ENCODE peak calls at places on chromosomes 16 and 17, in ten cellular contexts. M, E, I, C, S, L, D, W, P and B are unnamed samples.

GRCh38 chr17:80673152-80673920 is 128.7 kb downstream of the RPTOR start:
- DNase-seq in S (no peak), C (no peak), P (no peak), L (peak), I (no peak), E (no peak), D (no peak), W (no peak), M (no peak), B (no peak)

GRCh38 chr17:5868916-5869475 is 201.2 kb upstream of the WSCD1 start:
- DNase-seq in D (no peak), P (no peak), W (no peak), C (no peak), M (no peak), E (no peak), S (no peak), I (no peak), L (no peak), B (no peak)

GRCh38 chr16:84607694-84608093 is 10.2 kb downstream of the COTL1 start:
- DNase-seq in W (peak), C (no peak), I (no peak), D (no peak), M (no peak), L (no peak), E (no peak), S (no peak), P (no peak), B (no peak)

GRCh38 chr16:86680137-86680536 is 101.8 kb downstream of the FOXL1 start:
- DNase-seq in E (peak), P (no peak), I (no peak), S (no peak), L (peak), W (no peak), M (no peak), D (no peak), C (no peak), B (peak)

GRCh38 chr16:69942099-69942491 is 9.0 kb upstream of the CLEC18A start:
- DNase-seq in M (no peak), P (no peak), C (peak), I (no peak), E (no peak), D (no peak), L (no peak), S (no peak), W (no peak), B (no peak)

GRCh38 chr16:86052926-86053325 is 154.0 kb downstream of the IRF8 start:
- DNase-seq in C (no peak), W (no peak), D (no peak), L (no peak), I (no peak), M (peak), S (no peak), P (no peak), E (no peak), B (no peak)

GRCh38 chr17:68307443-68307842 is 16.1 kb downstream of the ARSG start:
- DNase-seq in P (no peak), L (no peak), C (no peak), S (no peak), I (no peak), M (no peak), W (no peak), E (no peak), D (no peak), B (no peak)

GRCh38 chr17:58630883-58631522 is 60.8 kb downstream of the TEX14 start:
- DNase-seq in D (peak), M (no peak), S (no peak), W (peak), C (peak), I (no peak), P (no peak), E (no peak), L (no peak), B (no peak)

GRCh38 chr16:74847202-74847601 is 72.6 kb upstream of the FA2H start:
- DNase-seq in L (no peak), E (no peak), W (no peak), I (no peak), P (no peak), M (no peak), C (no peak), S (no peak), D (no peak), B (no peak)

GRCh38 chr16:70392606-70393005 is 45.9 kb downstream of the DDX19A start:
- DNase-seq in C (no peak), D (no peak), W (no peak), P (no peak), S (no peak), M (no peak), I (no peak), E (no peak), L (no peak), B (no peak)

GRCh38 chr17:15996322-15996721 is 3.2 kb downstream of the ZSWIM7 start:
- DNase-seq in I (no peak), M (no peak), E (no peak), D (no peak), W (no peak), C (no peak), S (no peak), L (no peak), P (no peak), B (no peak)

GRCh38 chr17:83080641-83081560 is 1.5 kb downstream of the METRNL start:
- DNase-seq in P (no peak), W (peak), L (peak), D (no peak), E (no peak), C (no peak), M (peak), I (no peak), S (no peak), B (no peak)

GRCh38 chr17:81049372-81049911 is 14.5 kb downstream of the BAIAP2 start:
- DNase-seq in C (no peak), M (no peak), I (no peak), P (no peak), S (no peak), W (no peak), L (no peak), D (no peak), E (no peak), B (no peak)

GRCh38 chr17:79721993-79722671 is 8.6 kb upstream of the ENPP7 start:
- DNase-seq in I (no peak), D (no peak), P (no peak), E (no peak), C (no peak), M (no peak), S (no peak), W (no peak), L (peak), B (no peak)

GRCh38 chr16:77330332-77331043 is 104.3 kb downstream of the ADAMTS18 start:
- DNase-seq in D (no peak), L (no peak), C (no peak), E (no peak), M (no peak), P (no peak), S (no peak), I (no peak), W (no peak), B (no peak)

GRCh38 chr17:82957469-82957795 is 117.6 kb upstream of the ZNF750 start:
- DNase-seq in L (no peak), D (no peak), E (no peak), C (no peak), P (no peak), M (no peak), S (no peak), W (no peak), I (no peak), B (no peak)

GRCh38 chr16:19644877-19645276 is 73.2 kb downstream of the KNOP1 start:
- DNase-seq in L (peak), D (no peak), E (peak), C (no peak), S (no peak), P (no peak), I (no peak), M (no peak), W (no peak), B (no peak)

GRCh38 chr16:27520982-27521673 is 28.6 kb downstream of the GTF3C1 start:
- DNase-seq in L (peak), E (peak), M (peak), D (no peak), W (no peak), P (no peak), S (peak), I (no peak), C (peak), B (no peak)

GRCh38 chr17:66662496-66662895 is 172.4 kb upstream of the CACNG5 start:
- DNase-seq in M (no peak), L (no peak), C (no peak), D (no peak), W (no peak), I (no peak), S (no peak), E (no peak), P (no peak), B (no peak)

GRCh38 chr17:49634487-49634865 is 43.4 kb downstream of the SPOP start:
- DNase-seq in P (no peak), M (no peak), S (no peak), E (no peak), C (no peak), I (no peak), D (no peak), W (no peak), L (no peak), B (no peak)

GRCh38 chr17:41975099-41976083 is 8.8 kb downstream of the CNP start:
- DNase-seq in C (peak), W (no peak), S (no peak), P (no peak), M (peak), I (no peak), L (no peak), E (peak), D (no peak), B (no peak)

GRCh38 chr17:79785017-79785899 is 7.3 kb downstream of the CBX2 start:
- DNase-seq in I (no peak), P (no peak), D (no peak), W (no peak), L (no peak), M (no peak), C (no peak), S (no peak), E (no peak), B (no peak)

GRCh38 chr16:88196471-88197400 is 186.0 kb upstream of the ZNF469 start:
- DNase-seq in C (peak), E (no peak), P (no peak), M (peak), I (no peak), L (no peak), D (no peak), S (no peak), W (no peak), B (no peak)

GRCh38 chr16:29815032-29815721 is 775 bp upstream of the PAGR1 start:
- DNase-seq in I (no peak), C (peak), D (no peak), P (no peak), S (no peak), E (peak), W (no peak), L (peak), M (peak), B (no peak)

GRCh38 chr16:69131167-69131748 is 1.1 kb downstream of the CHTF8 start:
- DNase-seq in S (no peak), I (no peak), D (no peak), C (peak), M (peak), P (no peak), L (peak), W (no peak), E (no peak), B (no peak)

GRCh38 chr16:15611610-15612009 is 31.3 kb downstream of the MARF1 start:
- DNase-seq in D (no peak), P (no peak), C (no peak), E (no peak), W (no peak), M (no peak), L (peak), I (no peak), S (no peak), B (no peak)

GRCh38 chr17:65483438-65483837 is 78.0 kb downstream of the AXIN2 start:
- DNase-seq in I (no peak), D (no peak), S (no peak), M (no peak), C (no peak), L (no peak), W (no peak), P (no peak), E (no peak), B (no peak)

GRCh38 chr16:68423771-68424170 is 24.5 kb downstream of the SMPD3 start:
- DNase-seq in C (no peak), L (no peak), M (no peak), W (no peak), D (no peak), P (no peak), I (no peak), E (no peak), S (no peak), B (no peak)

GRCh38 chr17:20206591-20206990 is 197.4 kb downstream of the SPECC1 start:
- DNase-seq in D (no peak), L (peak), W (no peak), M (no peak), I (no peak), S (no peak), P (peak), E (no peak), C (no peak), B (peak)

GRCh38 chr17:75174996-75175395 is 7.8 kb downstream of the SUMO2 start:
- DNase-seq in E (no peak), P (no peak), S (no peak), D (no peak), L (no peak), I (no peak), C (no peak), M (peak), W (no peak), B (no peak)

GRCh38 chr17:17940451-17940911 is 31.7 kb downstream of the TOM1L2 start:
- DNase-seq in L (peak), P (no peak), W (no peak), M (no peak), D (no peak), C (no peak), E (no peak), I (no peak), S (no peak), B (no peak)

GRCh38 chr17:69485901-69486643 is 71.6 kb downstream of the MAP2K6 start:
- DNase-seq in E (no peak), S (no peak), W (no peak), I (no peak), C (no peak), D (no peak), P (no peak), L (peak), M (no peak), B (no peak)

GRCh38 chr16:85327731-85328664 is 215.7 kb upstream of the CIBAR2 start:
- DNase-seq in W (no peak), C (no peak), I (no peak), D (no peak), P (no peak), M (no peak), E (peak), L (peak), S (no peak), B (no peak)

GRCh38 chr17:64348666-64349065 is 42.0 kb downstream of the PECAM1 start:
- DNase-seq in P (no peak), D (no peak), M (no peak), L (no peak), I (no peak), C (no peak), S (no peak), E (no peak), W (no peak), B (no peak)

GRCh38 chr17:74941128-74941725 is 5.5 kb downstream of the OTOP3 start:
- DNase-seq in P (no peak), E (no peak), M (no peak), D (no peak), W (no peak), L (no peak), C (no peak), S (no peak), I (no peak), B (no peak)

GRCh38 chr16:70662991-70663523 is 16.7 kb downstream of the IL34 start:
- DNase-seq in P (no peak), C (no peak), D (no peak), L (no peak), W (no peak), I (no peak), S (no peak), M (no peak), E (no peak), B (no peak)

GRCh38 chr17:60134396-60135159 is 15.2 kb upstream of the CA4 start:
- DNase-seq in W (no peak), P (no peak), S (no peak), L (peak), D (no peak), I (no peak), E (no peak), C (no peak), M (peak), B (no peak)

GRCh38 chr16:48612621-48613020 is 2.6 kb upstream of the N4BP1 start:
- DNase-seq in I (peak), E (no peak), M (no peak), P (no peak), L (no peak), W (no peak), D (no peak), C (no peak), S (no peak), B (no peak)
- H3K4me3 ChIP-seq in I (peak), E (no peak), M (no peak), P (no peak), L (no peak), W (no peak), D (peak), C (no peak), S (no peak), B (no peak)

GRCh38 chr17:3815925-3816324 is 14.9 kb upstream of the ITGAE start:
- DNase-seq in E (no peak), D (no peak), C (peak), L (no peak), P (no peak), S (no peak), M (no peak), I (no peak), W (no peak), B (no peak)
- TF ChIP-seq CTCF in E (no peak), D (no peak), C (no peak), L (peak), P (peak), S (no peak), M (no peak), I (no peak), W (no peak), B (no peak)

GRCh38 chr16:50627419-50627818 is 53.7 kb downstream of the SNX20 start:
- DNase-seq in I (no peak), S (peak), C (no peak), P (no peak), W (peak), E (peak), M (no peak), D (peak), L (peak), B (no peak)
- H3K4me3 ChIP-seq in I (no peak), S (no peak), C (no peak), P (no peak), W (no peak), E (no peak), M (no peak), D (no peak), L (no peak), B (no peak)

GRCh38 chr17:46820592-46821450 is 2.3 kb upstream of the WNT3 start:
- DNase-seq in D (no peak), E (no peak), L (no peak), I (no peak), M (no peak), W (no peak), P (no peak), C (no peak), S (no peak), B (no peak)
- TF ChIP-seq CTCF in D (no peak), E (no peak), L (no peak), I (no peak), M (no peak), W (no peak), P (no peak), C (no peak), S (no peak), B (no peak)

GRCh38 chr17:45170976-45171337 is 9.3 kb downstream of the HEXIM2 start:
- DNase-seq in E (peak), D (no peak), L (peak), I (no peak), W (peak), M (no peak), P (no peak), S (peak), C (peak), B (peak)
- H3K4me3 ChIP-seq in E (peak), D (no peak), L (no peak), I (no peak), W (no peak), M (no peak), P (peak), S (peak), C (no peak), B (peak)

DNA sequence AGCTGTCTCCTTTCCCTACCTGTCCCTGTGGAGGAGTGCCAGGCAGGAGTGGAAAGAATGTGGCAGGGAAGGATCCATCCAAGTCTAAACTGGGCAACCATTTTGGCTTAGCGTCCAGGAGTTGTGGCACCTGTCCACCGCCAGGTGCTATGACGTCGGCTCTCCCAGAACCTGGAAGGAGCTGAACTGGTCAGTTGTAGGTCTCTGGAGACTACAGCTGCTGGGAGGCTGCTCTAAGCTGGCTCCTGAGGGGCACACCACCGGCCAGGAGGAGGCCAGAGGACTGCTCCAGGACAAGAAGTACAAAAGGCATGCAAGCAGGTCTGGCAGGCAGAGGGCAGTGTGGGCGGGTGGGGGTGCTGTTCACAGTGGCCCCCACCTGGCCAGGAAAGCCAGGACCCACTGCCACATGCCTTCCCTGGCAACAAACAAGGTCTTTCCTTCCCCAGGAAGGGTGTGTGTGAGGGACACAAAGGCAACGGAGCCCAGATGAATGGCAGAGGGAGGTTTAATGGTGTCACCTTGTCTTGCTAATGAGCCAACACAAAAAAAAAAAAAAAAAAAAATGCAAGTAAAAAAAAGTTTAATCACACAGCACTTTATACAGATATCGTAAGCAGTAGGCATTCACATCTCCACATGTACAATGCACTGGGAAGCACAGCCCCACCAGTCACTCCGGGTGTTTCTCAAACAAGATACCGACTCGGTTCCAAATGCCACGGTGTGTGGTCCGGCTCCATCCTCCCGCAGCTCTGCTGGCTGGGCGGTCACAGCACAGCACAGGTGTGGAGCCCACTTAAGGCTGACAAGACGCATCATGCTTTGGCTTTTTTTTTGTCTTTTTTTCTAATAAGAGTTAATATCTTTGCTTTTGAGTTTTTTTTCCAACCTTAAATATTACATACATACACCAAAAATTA is 4.8 kb downstream of the SPHK1 start:
- DNase-seq in M (no peak), W (no peak), S (no peak), C (no peak), I (no peak), D (no peak), L (no peak), E (no peak), P (no peak), B (no peak)
- TF ChIP-seq CTCF in M (no peak), W (no peak), S (no peak), C (no peak), I (no peak), D (no peak), L (peak), E (no peak), P (peak), B (no peak)

DNA sequence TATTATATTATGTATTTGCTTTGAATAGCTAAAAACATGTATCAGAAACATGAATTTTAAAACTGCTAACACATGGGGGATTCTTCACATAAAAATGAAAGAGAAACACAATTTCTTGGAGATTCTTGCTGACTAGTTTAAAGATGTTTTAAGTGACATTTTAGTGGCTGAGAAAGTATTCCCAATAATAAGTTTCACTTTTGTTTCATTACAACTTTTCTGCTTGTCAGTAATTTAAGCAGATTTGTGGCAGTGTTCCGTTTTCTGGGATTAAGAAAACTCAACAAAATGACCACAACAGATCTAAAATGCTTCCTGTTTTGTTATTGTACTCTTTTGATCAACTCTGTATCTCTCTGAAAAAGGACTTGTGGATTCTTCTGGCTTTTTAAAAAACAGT is 75.9 kb downstream of the NLK start:
- DNase-seq in I (peak), P (no peak), S (no peak), M (no peak), D (no peak), L (no peak), E (no peak), W (no peak), C (no peak), B (no peak)
- H3K4me3 ChIP-seq in I (peak), P (no peak), S (peak), M (no peak), D (no peak), L (no peak), E (no peak), W (no peak), C (no peak), B (no peak)